ENCODE peak calls at places on chromosomes 12 and 14, in four cellular contexts. One of them, this sample, is unnamed.

GRCh38 chr14:95761436-95761835 is 47.5 kb upstream of the TCL1A start:
- DNase-seq in suprapubic skin: no peak
- DNase-seq in mesenchymal stem cell: no peak
- DNase-seq in psoas muscle: no peak
- DNase-seq in this sample: no peak

GRCh38 chr12:108332791-108333382 is 6.2 kb downstream of the CMKLR1 start:
- DNase-seq in suprapubic skin: no peak
- DNase-seq in mesenchymal stem cell: no peak
- DNase-seq in psoas muscle: peak; percentile 58
- DNase-seq in this sample: no peak

GRCh38 chr12:32296541-32296940 is 102.8 kb upstream of the FGD4 start:
- DNase-seq in suprapubic skin: no peak
- DNase-seq in mesenchymal stem cell: no peak
- DNase-seq in psoas muscle: no peak
- DNase-seq in this sample: no peak

GRCh38 chr12:89389755-89390661 is 37.7 kb upstream of the DUSP6 start:
- DNase-seq in suprapubic skin: no peak
- DNase-seq in mesenchymal stem cell: peak; percentile 39
- DNase-seq in psoas muscle: no peak
- DNase-seq in this sample: no peak

GRCh38 chr14:83342590-83342989 is 1808.9 kb upstream of the SEL1L start:
- DNase-seq in suprapubic skin: no peak
- DNase-seq in mesenchymal stem cell: no peak
- DNase-seq in psoas muscle: peak; percentile 15
- DNase-seq in this sample: no peak

GRCh38 chr12:11832100-11832499 is 182.6 kb downstream of the ETV6 start:
- DNase-seq in suprapubic skin: no peak
- DNase-seq in mesenchymal stem cell: no peak
- DNase-seq in psoas muscle: no peak
- DNase-seq in this sample: no peak

GRCh38 chr12:15001733-15002471 is 29.1 kb downstream of the PDE6H start:
- DNase-seq in suprapubic skin: no peak
- DNase-seq in mesenchymal stem cell: peak; percentile 75
- DNase-seq in psoas muscle: peak; percentile 30
- DNase-seq in this sample: no peak

GRCh38 chr14:89424241-89424640 is 7.2 kb upstream of the FOXN3 start:
- DNase-seq in suprapubic skin: no peak
- DNase-seq in mesenchymal stem cell: no peak
- DNase-seq in psoas muscle: no peak
- DNase-seq in this sample: no peak

GRCh38 chr14:56125772-56126411 is 7.7 kb downstream of the PELI2 start:
- DNase-seq in suprapubic skin: no peak
- DNase-seq in mesenchymal stem cell: no peak
- DNase-seq in psoas muscle: no peak
- DNase-seq in this sample: no peak

DNA sequence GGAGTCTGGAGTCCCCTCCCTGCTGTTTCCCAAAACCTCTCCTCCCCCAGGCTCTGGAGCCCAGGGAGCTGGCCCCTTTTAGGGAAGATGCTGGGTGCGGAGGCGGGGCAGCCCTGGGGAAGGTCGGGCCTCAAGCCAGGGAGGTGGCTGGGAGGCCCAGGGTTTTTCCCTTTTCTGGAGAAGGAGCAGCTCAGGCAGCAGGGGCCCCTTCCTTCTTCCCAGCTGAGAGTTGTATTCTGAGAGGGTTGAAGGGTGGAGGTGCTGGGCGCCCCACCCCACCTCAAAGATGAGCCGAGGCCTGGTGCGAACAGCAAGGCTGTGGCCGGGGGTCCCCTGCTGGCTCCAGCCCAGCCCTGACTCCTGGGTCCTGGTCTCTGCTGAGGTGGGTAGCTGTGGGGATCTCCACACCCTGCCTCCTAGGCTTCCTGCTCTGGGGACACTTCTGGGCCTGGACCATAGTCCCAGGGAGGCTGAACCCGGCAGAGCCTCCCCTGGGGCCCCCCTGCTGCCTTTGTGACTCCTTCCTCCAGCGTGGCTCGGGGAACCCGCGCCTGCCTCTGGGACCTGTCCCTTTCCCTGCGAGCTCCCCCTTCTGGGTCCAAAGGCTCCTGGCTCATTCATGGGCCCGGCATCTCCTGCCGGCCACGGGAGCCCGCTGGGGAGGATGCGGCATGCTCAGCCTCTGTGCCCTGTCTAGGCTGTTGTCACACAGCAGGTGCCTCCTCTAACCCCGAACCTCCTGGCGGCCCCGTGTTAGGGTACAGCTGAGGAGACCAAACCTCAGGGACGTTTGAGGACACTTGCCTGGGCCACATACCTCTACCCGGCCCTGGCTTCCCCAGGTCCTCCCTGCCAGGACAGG is 4.4 kb downstream of the TRMT61A start:
- DNase-seq in suprapubic skin: no peak
- DNase-seq in mesenchymal stem cell: no peak
- DNase-seq in psoas muscle: no peak
- DNase-seq in this sample: no peak
- H3K4me3 ChIP-seq in suprapubic skin: no peak overlapping the region
- H3K4me3 ChIP-seq in mesenchymal stem cell: no peak overlapping the region
- H3K4me3 ChIP-seq in psoas muscle: no peak overlapping the region
- H3K4me3 ChIP-seq in this sample: no peak overlapping the region

GRCh38 chr12:121933522-121934317 is 15.3 kb downstream of the CFAP251 start:
- DNase-seq in suprapubic skin: no peak
- DNase-seq in mesenchymal stem cell: peak; percentile 77
- DNase-seq in psoas muscle: no peak
- DNase-seq in this sample: no peak
- H3K27ac ChIP-seq in suprapubic skin: no peak overlapping the region
- H3K27ac ChIP-seq in mesenchymal stem cell: no peak overlapping the region
- H3K27ac ChIP-seq in psoas muscle: no peak overlapping the region
- H3K27ac ChIP-seq in this sample: no peak overlapping the region

GRCh38 chr14:52115286-52115685 is 46.4 kb upstream of the NID2 start:
- DNase-seq in suprapubic skin: no peak
- DNase-seq in mesenchymal stem cell: no peak
- DNase-seq in psoas muscle: no peak
- DNase-seq in this sample: no peak
- H3K4me1 ChIP-seq in suprapubic skin: no peaks in the 10 kb centered on the region
- H3K4me1 ChIP-seq in mesenchymal stem cell: peaks cover 5% of the 10 kb centered on the region
- H3K4me1 ChIP-seq in psoas muscle: no peaks in the 10 kb centered on the region
- H3K4me1 ChIP-seq in this sample: no peaks in the 10 kb centered on the region

GRCh38 chr12:131112016-131112415 is 158.3 kb downstream of the ADGRD1 start:
- DNase-seq in suprapubic skin: no peak
- DNase-seq in mesenchymal stem cell: peak; percentile 3
- DNase-seq in psoas muscle: no peak
- DNase-seq in this sample: no peak
- H3K4me3 ChIP-seq in suprapubic skin: no peak overlapping the region
- H3K4me3 ChIP-seq in mesenchymal stem cell: no peak overlapping the region
- H3K4me3 ChIP-seq in psoas muscle: no peak overlapping the region
- H3K4me3 ChIP-seq in this sample: no peak overlapping the region

DNA sequence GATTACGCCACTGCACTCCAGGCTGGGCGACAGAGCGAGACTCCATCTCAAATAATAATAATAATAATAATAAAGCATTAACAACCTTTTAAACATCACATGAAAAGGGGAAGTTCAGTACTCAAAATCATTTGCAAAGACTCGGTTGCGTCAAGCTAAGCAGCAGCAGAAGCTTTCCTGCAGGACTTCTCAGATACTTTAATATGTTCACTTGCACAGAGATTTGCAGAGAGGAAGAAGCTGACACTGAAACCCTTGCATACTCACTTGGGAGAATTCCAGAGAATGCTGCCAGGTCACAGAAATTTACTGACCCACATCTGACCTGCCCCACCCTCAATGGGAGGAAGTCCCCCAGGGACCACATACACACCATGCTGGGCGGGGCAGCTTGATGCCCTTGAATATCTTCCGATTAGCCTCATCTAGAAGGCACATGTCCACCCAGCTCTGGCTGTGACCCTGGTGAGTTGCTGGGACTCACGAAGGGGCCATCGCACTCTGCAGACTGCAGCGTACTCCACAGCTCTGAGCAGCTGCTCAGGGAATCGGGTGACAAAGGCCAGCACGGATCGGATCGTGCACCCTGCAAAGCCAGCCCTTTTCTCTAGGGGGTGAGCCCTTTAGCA is 83.3 kb downstream of the ITPK1 start:
- DNase-seq in suprapubic skin: no peak
- DNase-seq in mesenchymal stem cell: no peak
- DNase-seq in psoas muscle: peak; percentile 49
- DNase-seq in this sample: no peak
- H3K27ac ChIP-seq in suprapubic skin: no peak overlapping the region
- H3K27ac ChIP-seq in mesenchymal stem cell: no peak overlapping the region
- H3K27ac ChIP-seq in psoas muscle: no peak overlapping the region
- H3K27ac ChIP-seq in this sample: no peak overlapping the region

DNA sequence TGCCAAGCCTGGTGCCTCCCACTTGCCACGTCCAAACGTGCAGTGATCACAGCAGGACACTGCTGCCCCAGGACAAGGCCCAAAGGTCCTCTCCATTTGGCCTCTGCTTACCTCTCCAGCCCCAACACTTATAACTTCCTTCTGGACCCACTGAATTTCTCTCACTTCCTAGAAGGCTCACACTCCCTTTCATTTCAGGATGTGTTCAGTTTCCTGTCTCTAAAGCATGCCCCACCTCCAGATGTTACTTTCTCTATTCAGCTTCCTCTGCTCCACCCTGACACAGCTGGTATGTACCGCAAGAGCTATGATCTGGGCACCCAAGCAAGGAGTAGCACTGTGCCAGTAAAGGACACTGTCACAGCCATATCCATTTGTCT is 33.0 kb downstream of the CDKL1 start:
- DNase-seq in suprapubic skin: no peak
- DNase-seq in mesenchymal stem cell: peak; percentile 12
- DNase-seq in psoas muscle: no peak
- DNase-seq in this sample: no peak
- H3K4me1 ChIP-seq in suprapubic skin: peaks cover 31% of the 10 kb centered on the region
- H3K4me1 ChIP-seq in mesenchymal stem cell: peaks cover 2% of the 10 kb centered on the region
- H3K4me1 ChIP-seq in psoas muscle: no peaks in the 10 kb centered on the region
- H3K4me1 ChIP-seq in this sample: peaks cover 61% of the 10 kb centered on the region

DNA sequence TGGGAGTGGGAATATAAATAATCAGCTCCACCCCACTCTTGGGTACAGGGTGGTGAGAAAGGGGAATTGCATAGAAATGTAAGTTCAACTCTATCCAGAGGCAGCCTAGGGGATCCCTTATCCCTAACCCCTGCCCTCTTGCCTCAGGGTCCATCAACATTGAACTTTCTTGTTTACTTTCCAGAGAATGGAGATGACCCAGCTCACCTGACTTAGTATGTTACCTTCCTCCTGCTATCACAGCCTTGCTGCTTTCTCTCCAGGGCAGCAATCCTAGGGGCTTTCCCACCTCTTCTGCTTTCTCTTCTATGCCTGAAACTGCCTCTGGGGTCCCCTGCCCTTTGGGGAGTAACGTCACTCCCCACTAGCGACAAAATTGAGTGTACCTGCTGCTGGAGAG is 2.7 kb downstream of the LRP1 start:
- DNase-seq in suprapubic skin: no peak
- DNase-seq in mesenchymal stem cell: no peak
- DNase-seq in psoas muscle: no peak
- DNase-seq in this sample: no peak
- H3K4me3 ChIP-seq in suprapubic skin: peak overlapping the region; percentile 88
- H3K4me3 ChIP-seq in mesenchymal stem cell: no peak overlapping the region
- H3K4me3 ChIP-seq in psoas muscle: peak overlapping the region; percentile 72
- H3K4me3 ChIP-seq in this sample: peak overlapping the region; percentile 87

GRCh38 chr14:29140059-29140458 is 373.5 kb downstream of the FOXG1 start:
- DNase-seq in suprapubic skin: no peak
- DNase-seq in mesenchymal stem cell: no peak
- DNase-seq in psoas muscle: no peak
- DNase-seq in this sample: no peak
- H3K27ac ChIP-seq in suprapubic skin: no peak overlapping the region
- H3K27ac ChIP-seq in mesenchymal stem cell: no peak overlapping the region
- H3K27ac ChIP-seq in psoas muscle: no peak overlapping the region
- H3K27ac ChIP-seq in this sample: no peak overlapping the region

GRCh38 chr12:6956332-6956727 is 5.2 kb downstream of the PTPN6 start:
- DNase-seq in suprapubic skin: no peak
- DNase-seq in mesenchymal stem cell: no peak
- DNase-seq in psoas muscle: no peak
- DNase-seq in this sample: no peak
- H3K4me1 ChIP-seq in suprapubic skin: peaks cover 41% of the 10 kb centered on the region
- H3K4me1 ChIP-seq in mesenchymal stem cell: peaks cover 16% of the 10 kb centered on the region
- H3K4me1 ChIP-seq in psoas muscle: peaks cover 5% of the 10 kb centered on the region
- H3K4me1 ChIP-seq in this sample: peaks cover 22% of the 10 kb centered on the region

GRCh38 chr14:94581127-94581999 is at the start of gene SERPINA5:
- DNase-seq in suprapubic skin: no peak
- DNase-seq in mesenchymal stem cell: no peak
- DNase-seq in psoas muscle: peak; percentile 79
- DNase-seq in this sample: no peak

GRCh38 chr14:94584591-94585280 is 3.5 kb downstream of the SERPINA5 start:
- DNase-seq in suprapubic skin: no peak
- DNase-seq in mesenchymal stem cell: no peak
- DNase-seq in psoas muscle: no peak
- DNase-seq in this sample: no peak

GRCh38 chr14:94582199-94582750 is 1.0 kb downstream of the SERPINA5 start:
- DNase-seq in suprapubic skin: no peak
- DNase-seq in mesenchymal stem cell: no peak
- DNase-seq in psoas muscle: no peak
- DNase-seq in this sample: no peak

GRCh38 chr14:94582851-94583250 is 1.6 kb downstream of the SERPINA5 start:
- DNase-seq in suprapubic skin: no peak
- DNase-seq in mesenchymal stem cell: no peak
- DNase-seq in psoas muscle: no peak
- DNase-seq in this sample: no peak

GRCh38 chr14:94583557-94583956 is 2.3 kb downstream of the SERPINA5 start:
- DNase-seq in suprapubic skin: no peak
- DNase-seq in mesenchymal stem cell: no peak
- DNase-seq in psoas muscle: no peak
- DNase-seq in this sample: no peak
- H3K4me3 ChIP-seq in suprapubic skin: no peak overlapping the region
- H3K4me3 ChIP-seq in mesenchymal stem cell: no peak overlapping the region
- H3K4me3 ChIP-seq in psoas muscle: no peak overlapping the region
- H3K4me3 ChIP-seq in this sample: no peak overlapping the region

This sample was measured in esophagus squamous epithelium.